ENCODE peak calls at places on chromosomes 4 and X, in five cellular contexts. F is activated naive CD8-positive, alpha-beta T cell treated with anti-CD3 and anti-CD28 coated beads, Interleukin-2, amount 50 U/mL, for 24 hours; A is upper lobe of right lung; R is aorta; N is lung. J is an unnamed sample.

GRCh38 chr4:137794779-137795178 is 262.5 kb upstream of the PCDH18 start:
- ATAC-seq in A (no peak), F (no peak), R (no peak), N (no peak), J (no peak)

GRCh38 chr4:78667764-78668163 is 108.4 kb upstream of the BMP2K start:
- ATAC-seq in N (no peak), A (no peak), R (no peak), F (peak), J (peak)

GRCh38 chr4:150149381-150149780 is 71.1 kb downstream of the DCLK2 start:
- ATAC-seq in R (peak), N (no peak), A (no peak), F (no peak), J (no peak)

GRCh38 chrX:53483838-53484420 is 49.8 kb upstream of the HSD17B10 start:
- ATAC-seq in N (no peak), F (no peak), R (no peak), A (no peak), J (no peak)

GRCh38 chrX:150575415-150575814 is 7.0 kb downstream of the MTM1 start:
- ATAC-seq in N (peak), F (peak), A (peak), R (no peak), J (peak)

GRCh38 chr4:101201421-101201820 is 145.9 kb downstream of the PPP3CA start:
- ATAC-seq in R (no peak), N (no peak), F (no peak), A (no peak), J (no peak)

GRCh38 chr4:7224878-7225533 is 32.7 kb downstream of the SORCS2 start:
- ATAC-seq in F (no peak), R (no peak), A (no peak), N (no peak), J (no peak)

GRCh38 chr4:111961806-111962205 is 183.4 kb upstream of the FAM241A start:
- ATAC-seq in A (no peak), R (no peak), N (no peak), F (no peak), J (no peak)

GRCh38 chr4:75289843-75290616 is 224.2 kb downstream of the RCHY1 start:
- ATAC-seq in F (no peak), R (peak), A (peak), N (peak), J (no peak)

GRCh38 chr4:166808380-166808779 is 425.9 kb downstream of the SPOCK3 start:
- ATAC-seq in F (no peak), N (no peak), A (no peak), R (no peak), J (no peak)

GRCh38 chr4:112321768-112322684 is 24.9 kb downstream of the ALPK1 start:
- ATAC-seq in F (no peak), R (no peak), N (peak), A (peak), J (peak)

GRCh38 chr4:104487105-104487504 is 7.6 kb downstream of the CXXC4 start:
- ATAC-seq in A (no peak), F (no peak), N (no peak), R (no peak), J (no peak)

GRCh38 chr4:108037884-108038283 is 48.2 kb downstream of the HADH start:
- ATAC-seq in F (peak), R (no peak), N (no peak), A (no peak), J (peak)

GRCh38 chr4:15444879-15445576 is 17.2 kb downstream of the C1QTNF7 start:
- ATAC-seq in R (no peak), N (no peak), F (no peak), A (no peak), J (no peak)

GRCh38 chr4:121510260-121510942 is 129.6 kb upstream of the QRFPR start:
- ATAC-seq in N (no peak), R (no peak), F (peak), A (no peak), J (peak)

GRCh38 chrX:1359477-1359873 is 22.9 kb downstream of the IL3RA start:
- ATAC-seq in A (no peak), F (no peak), R (no peak), N (no peak), J (no peak)

GRCh38 chrX:69153060-69153730 is 12.1 kb downstream of the PJA1 start:
- ATAC-seq in R (peak), F (no peak), N (no peak), A (peak), J (no peak)

GRCh38 chr4:14155803-14156202 is 528.3 kb upstream of the BOD1L1 start:
- ATAC-seq in F (no peak), A (no peak), N (no peak), R (no peak), J (no peak)

GRCh38 chrX:39202641-39203040 is 401.4 kb downstream of the MID1IP1 start:
- ATAC-seq in N (no peak), A (no peak), F (no peak), R (no peak), J (no peak)

GRCh38 chr4:48896845-48897244 is 9.7 kb downstream of the OCIAD2 start:
- ATAC-seq in A (no peak), N (no peak), F (no peak), R (no peak), J (no peak)

GRCh38 chr4:3674479-3674851 is 91.7 kb upstream of the ADRA2C start:
- ATAC-seq in R (no peak), A (no peak), F (no peak), N (no peak), J (no peak)

GRCh38 chrX:135213200-135213844 is 38.5 kb upstream of the ETDA start:
- ATAC-seq in A (no peak), F (peak), N (no peak), R (no peak), J (peak)

GRCh38 chr4:87057835-87058234 is 123.0 kb downstream of the AFF1 start:
- ATAC-seq in A (peak), R (no peak), F (no peak), N (no peak), J (no peak)

GRCh38 chr4:136183513-136183912 is 1348.8 kb downstream of the PCDH18 start:
- ATAC-seq in F (no peak), R (no peak), N (no peak), A (no peak), J (no peak)

J was measured in activated T-helper 17 cell treated with anti-CD3 and anti-CD28 coated beads, Interleukin-2, amount 50 U/mL, for 72 hours.